ENCODE peak calls at places on chromosomes 11 and 22, in eight cellular contexts. Z, B, X, Q, A, H, P and L are unnamed samples.

GRCh38 chr22:28594784-28595324 is 84.8 kb downstream of the TTC28 start:
- DNase-seq in Z (no peak), B (no peak), X (peak), Q (no peak), A (peak), H (no peak), P (no peak), L (no peak)

GRCh38 chr11:44989831-44990566 is 39.3 kb upstream of the TP53I11 start:
- DNase-seq in Z (no peak), B (no peak), X (peak), Q (no peak), A (no peak), H (no peak), P (no peak), L (no peak)

GRCh38 chr11:4551346-4551979 is 6.5 kb downstream of the OR52M1 start:
- DNase-seq in Z (no peak), B (peak), X (no peak), Q (no peak), A (peak), H (no peak), P (no peak), L (no peak)

GRCh38 chr11:133230446-133230845 is 301.9 kb downstream of the OPCML start:
- DNase-seq in Z (no peak), B (no peak), X (no peak), Q (no peak), A (no peak), H (no peak), P (no peak), L (no peak)

GRCh38 chr22:39748877-39749276 is 144.7 kb downstream of the ENTHD1 start:
- DNase-seq in Z (no peak), B (no peak), X (peak), Q (no peak), A (peak), H (no peak), P (no peak), L (no peak)

GRCh38 chr11:77111277-77111676 is 8.6 kb downstream of the OMP start:
- DNase-seq in Z (no peak), B (no peak), X (no peak), Q (no peak), A (peak), H (no peak), P (no peak), L (no peak)

GRCh38 chr11:105245781-105246315 is 106.3 kb upstream of the CARD18 start:
- DNase-seq in Z (no peak), B (no peak), X (no peak), Q (no peak), A (peak), H (no peak), P (no peak), L (no peak)

GRCh38 chr11:71420455-71421241 is 27.5 kb downstream of the DHCR7 start:
- DNase-seq in Z (peak), B (peak), X (peak), Q (peak), A (peak), H (no peak), P (no peak), L (no peak)